ENCODE peak calls at places on chromosomes 6 and 20, in four cellular contexts. O is AG08396; D is stimulated activated CD4-positive, alpha-beta T cell treated with anti-CD3 and anti-CD28 coated beads, Interleukin-2, amount 100 ng/mL, for 48 hours; Q is neuronal stem cell. Y is an unnamed sample.

GRCh38 chr6:113630738-113631535 is 226.2 kb upstream of the MARCKS start:
- DNase-seq in O (peak), D (peak), Q (no peak), Y (peak)

GRCh38 chr20:49620364-49621240 is 52.7 kb upstream of the PTGIS start:
- DNase-seq in O (no peak), D (no peak), Q (no peak), Y (peak)

GRCh38 chr6:3748726-3749389 is 2.7 kb downstream of the PXDC1 start:
- DNase-seq in O (no peak), D (no peak), Q (no peak), Y (no peak)

GRCh38 chr6:129749749-129750120 is 39.8 kb upstream of the ARHGAP18 start:
- DNase-seq in O (no peak), D (no peak), Q (no peak), Y (peak)

GRCh38 chr6:17385660-17386059 is 7.7 kb upstream of the CAP2 start:
- DNase-seq in O (no peak), D (no peak), Q (no peak), Y (no peak)

GRCh38 chr6:43891072-43891870 is 121.3 kb downstream of the VEGFA start:
- DNase-seq in O (no peak), D (no peak), Q (no peak), Y (no peak)

GRCh38 chr6:40936810-40937209 is 102.2 kb downstream of the UNC5CL start:
- DNase-seq in O (peak), D (no peak), Q (no peak), Y (no peak)

GRCh38 chr6:47854996-47855395 is 73.2 kb downstream of the OPN5 start:
- DNase-seq in O (no peak), D (no peak), Q (no peak), Y (no peak)

GRCh38 chr6:18147160-18147559 is 7.7 kb downstream of the TPMT start:
- DNase-seq in O (no peak), D (no peak), Q (no peak), Y (no peak)

GRCh38 chr20:13111249-13111911 is 102.6 kb downstream of the SPTLC3 start:
- DNase-seq in O (no peak), D (no peak), Q (no peak), Y (no peak)

GRCh38 chr6:83417880-83418663 is 12.8 kb downstream of the ME1 start:
- DNase-seq in O (peak), D (no peak), Q (peak), Y (peak)

GRCh38 chr6:17417817-17418216 is 24.4 kb downstream of the CAP2 start:
- DNase-seq in O (peak), D (no peak), Q (peak), Y (no peak)

GRCh38 chr6:157239671-157240058 is 83.7 kb downstream of the TMEM242 start:
- DNase-seq in O (no peak), D (no peak), Q (no peak), Y (no peak)

GRCh38 chr20:64136004-64136710 is 28.1 kb upstream of the MYT1 start:
- DNase-seq in O (no peak), D (no peak), Q (no peak), Y (no peak)

GRCh38 chr20:40082436-40082835 is 606.6 kb downstream of the MAFB start:
- DNase-seq in O (no peak), D (no peak), Q (no peak), Y (no peak)

GRCh38 chr6:147906361-147906760 is 397.9 kb downstream of the SAMD5 start:
- DNase-seq in O (no peak), D (no peak), Q (no peak), Y (no peak)

GRCh38 chr6:158972241-158973233 is 27.5 kb downstream of the RSPH3 start:
- DNase-seq in O (peak), D (no peak), Q (no peak), Y (no peak)

GRCh38 chr20:34389206-34389953 is 26.3 kb downstream of the ITCH start:
- DNase-seq in O (no peak), D (no peak), Q (no peak), Y (no peak)